ENCODE peak calls at places on chromosomes 16 and 17, in five cellular contexts. M is stimulated activated CD4-positive, alpha-beta T cell treated with anti-CD3 and anti-CD28 coated beads, Interleukin-1b, Interleukin-23, amount 100 ng/mL, for 1 hour; Z is NCI-H1105 treated with DMSO at 0.1 percent for 48 hours; B is sigmoid colon; J is OCI-LY7. U is an unnamed sample.

GRCh38 chr16:88449267-88449561 is 3.9 kb upstream of the ZFPM1 start:
- DNase-seq in M (no peak), Z (no peak), B (no peak), J (no peak), U (no peak)

GRCh38 chr17:72931163-72931562 is 161.3 kb downstream of the SLC39A11 start:
- DNase-seq in M (no peak), Z (peak; percentile 6), B (no peak), J (peak; percentile 57), U (no peak)

GRCh38 chr17:66348605-66349165 is 46.3 kb downstream of the PRKCA start:
- DNase-seq in M (no peak), Z (peak; percentile 37), B (peak; percentile 75), J (no peak), U (no peak)

GRCh38 chr17:69065113-69065512 is 4.4 kb upstream of the ABCA9 start:
- DNase-seq in M (no peak), Z (no peak), B (no peak), J (no peak), U (no peak)

GRCh38 chr17:76125922-76126321 is 15.1 kb downstream of the FOXJ1 start:
- DNase-seq in M (no peak), Z (no peak), B (no peak), J (no peak), U (no peak)

GRCh38 chr16:4924593-4925378 is 12.2 kb downstream of the PPL start:
- DNase-seq in M (no peak), Z (no peak), B (no peak), J (no peak), U (no peak)

GRCh38 chr17:9484789-9485188 is 90.8 kb downstream of the STX8 start:
- DNase-seq in M (no peak), Z (no peak), B (no peak), J (no peak), U (no peak)

GRCh38 chr16:30068750-30069574 is 3.4 kb downstream of the ALDOA start:
- DNase-seq in M (no peak), Z (no peak), B (no peak), J (peak; percentile 50), U (no peak)

GRCh38 chr16:11136600-11136999 is 119.4 kb downstream of the SOCS1 start:
- DNase-seq in M (no peak), Z (peak; percentile 15), B (no peak), J (no peak), U (no peak)

GRCh38 chr17:43673516-43674323 is 12.0 kb upstream of the MEOX1 start:
- DNase-seq in M (peak; percentile 52), Z (peak; percentile 41), B (peak; percentile 83), J (peak; percentile 65), U (peak; percentile 10)

GRCh38 chr17:69810326-69811035 is 264.5 kb upstream of the KCNJ16 start:
- DNase-seq in M (no peak), Z (no peak), B (no peak), J (no peak), U (no peak)

GRCh38 chr17:19652595-19652994 is 4.0 kb downstream of the ALDH3A2 start:
- DNase-seq in M (no peak), Z (no peak), B (no peak), J (no peak), U (no peak)

GRCh38 chr16:72191551-72191950 is 19.6 kb upstream of the PMFBP1 start:
- DNase-seq in M (no peak), Z (no peak), B (no peak), J (no peak), U (no peak)

GRCh38 chr17:9105068-9105868 is 84.0 kb downstream of the NTN1 start:
- DNase-seq in M (no peak), Z (no peak), B (no peak), J (no peak), U (no peak)

GRCh38 chr17:6126768-6127167 is 56.6 kb downstream of the WSCD1 start:
- DNase-seq in M (no peak), Z (no peak), B (no peak), J (no peak), U (no peak)

GRCh38 chr17:50213026-50214015 is 11.9 kb upstream of the COL1A1 start:
- DNase-seq in M (no peak), Z (no peak), B (no peak), J (peak; percentile 29), U (no peak)

GRCh38 chr16:50313596-50314483 is 47.5 kb downstream of the ADCY7 start:
- DNase-seq in M (peak; percentile 15), Z (no peak), B (peak; percentile 76), J (no peak), U (no peak)

GRCh38 chr16:66240088-66240487 is 126.4 kb upstream of the CDH5 start:
- DNase-seq in M (no peak), Z (no peak), B (peak; percentile 40), J (no peak), U (no peak)

GRCh38 chr16:23952128-23953041 is 116.6 kb downstream of the PRKCB start:
- DNase-seq in M (no peak), Z (no peak), B (no peak), J (no peak), U (peak; percentile 20)

GRCh38 chr16:59356709-59357108 is 622.6 kb upstream of the GOT2 start:
- DNase-seq in M (no peak), Z (no peak), B (no peak), J (no peak), U (no peak)

GRCh38 chr17:6475411-6475810 is 31.2 kb downstream of the PIMREG start:
- DNase-seq in M (no peak), Z (no peak), B (no peak), J (no peak), U (no peak)

GRCh38 chr16:2858245-2859025 is 465 bp upstream of the PRSS22 start:
- DNase-seq in M (no peak), Z (peak; percentile 16), B (no peak), J (no peak), U (no peak)

GRCh38 chr16:68444058-68444657 is 4.2 kb downstream of the SMPD3 start:
- DNase-seq in M (no peak), Z (no peak), B (no peak), J (no peak), U (no peak)

GRCh38 chr17:66483946-66484345 is 181.5 kb downstream of the PRKCA start:
- DNase-seq in M (no peak), Z (no peak), B (no peak), J (no peak), U (no peak)

GRCh38 chr17:9843152-9844010 is 17.7 kb downstream of the GLP2R start:
- DNase-seq in M (no peak), Z (no peak), B (no peak), J (no peak), U (no peak)

GRCh38 chr16:67278773-67279295 is 498 bp upstream of the PLEKHG4 start:
- DNase-seq in M (no peak), Z (no peak), B (no peak), J (no peak), U (no peak)

GRCh38 chr16:17564856-17565255 is 94.1 kb upstream of the XYLT1 start:
- DNase-seq in M (no peak), Z (no peak), B (no peak), J (no peak), U (no peak)

GRCh38 chr17:72123496-72123963 is 2.7 kb downstream of the SOX9 start:
- DNase-seq in M (no peak), Z (no peak), B (no peak), J (no peak), U (peak; percentile 30)

GRCh38 chr16:81621496-81621895 is 157.6 kb upstream of the PLCG2 start:
- DNase-seq in M (no peak), Z (no peak), B (no peak), J (no peak), U (no peak)

GRCh38 chr16:64152010-64152767 is 969.7 kb downstream of the CDH11 start:
- DNase-seq in M (no peak), Z (no peak), B (no peak), J (no peak), U (no peak)

GRCh38 chr16:2985893-2986355 is 5.7 kb upstream of the PKMYT1 start:
- DNase-seq in M (no peak), Z (no peak), B (no peak), J (no peak), U (no peak)

GRCh38 chr17:21275579-21276339 is 8.8 kb upstream of the MAP2K3 start:
- DNase-seq in M (peak; percentile 79), Z (peak; percentile 85), B (peak; percentile 95), J (peak; percentile 94), U (peak; percentile 90)

GRCh38 chr16:84920333-84920732 is 91.0 kb downstream of the ZDHHC7 start:
- DNase-seq in M (no peak), Z (no peak), B (no peak), J (no peak), U (no peak)

GRCh38 chr17:28735242-28735722 is 6.7 kb downstream of the NEK8 start:
- DNase-seq in M (no peak), Z (no peak), B (no peak), J (no peak), U (no peak)

GRCh38 chr17:51803161-51803560 is 355.4 kb downstream of the CA10 start:
- DNase-seq in M (no peak), Z (no peak), B (no peak), J (no peak), U (no peak)

GRCh38 chr17:42276609-42277341 is 584 bp upstream of the STAT5B start:
- DNase-seq in M (no peak), Z (no peak), B (peak; percentile 92), J (no peak), U (no peak)

GRCh38 chr17:44884941-44885340 is 14.3 kb downstream of the EFTUD2 start:
- DNase-seq in M (no peak), Z (no peak), B (no peak), J (no peak), U (no peak)

GRCh38 chr16:50878966-50879615 is 137.2 kb downstream of the CYLD start:
- DNase-seq in M (no peak), Z (no peak), B (no peak), J (no peak), U (no peak)